ENCODE peak calls at places on chromosomes 5 and 9, in seven cellular contexts. U, V, P, T, C, Y and I are unnamed samples.

GRCh38 chr5:147522435-147522834 is 12.6 kb upstream of the DPYSL3 start:
- DNase-seq in Y (no peak), P (no peak), V (no peak), U (peak; percentile 17), T (peak; percentile 87), C (no peak), I (no peak)

GRCh38 chr5:38509185-38509584 is 47.3 kb downstream of the LIFR start:
- DNase-seq in C (no peak), Y (no peak), V (no peak), P (no peak), T (no peak), U (no peak), I (no peak)

GRCh38 chr5:112822456-112822855 is 38.6 kb upstream of the SRP19 start:
- DNase-seq in T (no peak), U (no peak), V (no peak), C (no peak), Y (no peak), P (no peak), I (no peak)

GRCh38 chr9:121322037-121322736 is 47.9 kb downstream of the STOM start:
- DNase-seq in U (no peak), Y (no peak), C (peak; percentile 89), T (peak; percentile 88), V (peak; percentile 99), P (no peak), I (no peak)

GRCh38 chr5:173327084-173327947 is 898 bp downstream of the STC2 start:
- DNase-seq in U (peak; percentile 63), C (no peak), V (no peak), T (peak; percentile 50), Y (no peak), P (no peak), I (no peak)

GRCh38 chr9:124191691-124192208 is 66.0 kb upstream of the NEK6 start:
- DNase-seq in V (no peak), C (no peak), P (no peak), Y (no peak), T (no peak), U (no peak), I (no peak)

GRCh38 chr5:43483210-43484048 is at the start of gene TMEM267:
- DNase-seq in V (peak; percentile 83), U (peak; percentile 92), Y (peak; percentile 67), T (peak; percentile 95), P (peak; percentile 92), C (peak; percentile 88), I (peak; percentile 91)

GRCh38 chr9:16460711-16461110 is 409.8 kb downstream of the BNC2 start:
- DNase-seq in U (no peak), V (no peak), Y (no peak), P (no peak), C (no peak), T (no peak), I (no peak)

GRCh38 chr5:23208959-23209431 is 298.4 kb upstream of the PRDM9 start:
- DNase-seq in Y (peak; percentile 9), C (peak; percentile 30), U (peak; percentile 34), T (no peak), P (no peak), V (peak; percentile 39), I (no peak)

GRCh38 chr5:35041251-35041650 is 6.5 kb downstream of the AGXT2 start:
- DNase-seq in U (no peak), V (no peak), T (no peak), C (no peak), P (no peak), Y (no peak), I (no peak)

GRCh38 chr9:127025042-127025441 is 97.4 kb downstream of the ANGPTL2 start:
- DNase-seq in U (no peak), V (no peak), P (no peak), T (no peak), C (no peak), Y (no peak), I (no peak)

GRCh38 chr5:78483809-78484521 is 123.5 kb downstream of the SCAMP1 start:
- DNase-seq in U (no peak), C (no peak), V (no peak), Y (peak; percentile 69), P (no peak), T (peak; percentile 80), I (no peak)

GRCh38 chr5:56050566-56051292 is 56.0 kb upstream of the IL6ST start:
- DNase-seq in C (no peak), Y (no peak), P (no peak), T (peak; percentile 90), V (no peak), U (no peak), I (no peak)

GRCh38 chr5:56052735-56053134 is 58.0 kb upstream of the IL6ST start:
- DNase-seq in C (no peak), U (no peak), Y (no peak), T (no peak), P (no peak), V (peak; percentile 49), I (no peak)

GRCh38 chr5:56048124-56048523 is 53.4 kb upstream of the IL6ST start:
- DNase-seq in P (peak; percentile 23), U (no peak), V (no peak), Y (no peak), C (no peak), T (no peak), I (no peak)

GRCh38 chr5:56045469-56045868 is 50.7 kb upstream of the IL6ST start:
- DNase-seq in Y (no peak), T (no peak), U (no peak), V (no peak), C (no peak), P (no peak), I (no peak)

DNA sequence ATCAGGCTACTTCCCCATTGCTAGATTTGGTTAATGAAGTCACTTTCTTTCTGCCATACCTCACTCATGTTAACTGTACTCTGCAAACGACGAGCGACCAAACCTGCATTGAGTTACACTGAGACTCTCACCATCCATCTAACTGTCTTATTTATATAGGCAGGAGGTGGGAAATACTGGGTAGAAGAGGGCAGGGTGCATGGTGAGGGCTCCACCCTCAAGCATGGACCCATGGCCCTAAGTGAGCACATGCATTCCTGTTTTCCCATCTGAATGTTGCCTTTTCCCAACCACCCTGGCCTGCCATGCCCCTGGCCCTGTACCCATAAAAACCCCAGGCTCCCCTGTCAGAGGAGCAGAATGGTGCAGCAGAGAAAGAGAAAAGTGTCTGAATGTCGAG is 52.7 kb upstream of the IL6ST start:
- DNase-seq in P (no peak), T (no peak), C (no peak), U (no peak), Y (no peak), V (no peak), I (no peak)
- H3K4me3 ChIP-seq in P (no peak overlapping the region), T (no peak overlapping the region), C (no peak overlapping the region), U (no peak overlapping the region), Y (no peak overlapping the region), V (no peak overlapping the region), I (no peak overlapping the region)

DNA sequence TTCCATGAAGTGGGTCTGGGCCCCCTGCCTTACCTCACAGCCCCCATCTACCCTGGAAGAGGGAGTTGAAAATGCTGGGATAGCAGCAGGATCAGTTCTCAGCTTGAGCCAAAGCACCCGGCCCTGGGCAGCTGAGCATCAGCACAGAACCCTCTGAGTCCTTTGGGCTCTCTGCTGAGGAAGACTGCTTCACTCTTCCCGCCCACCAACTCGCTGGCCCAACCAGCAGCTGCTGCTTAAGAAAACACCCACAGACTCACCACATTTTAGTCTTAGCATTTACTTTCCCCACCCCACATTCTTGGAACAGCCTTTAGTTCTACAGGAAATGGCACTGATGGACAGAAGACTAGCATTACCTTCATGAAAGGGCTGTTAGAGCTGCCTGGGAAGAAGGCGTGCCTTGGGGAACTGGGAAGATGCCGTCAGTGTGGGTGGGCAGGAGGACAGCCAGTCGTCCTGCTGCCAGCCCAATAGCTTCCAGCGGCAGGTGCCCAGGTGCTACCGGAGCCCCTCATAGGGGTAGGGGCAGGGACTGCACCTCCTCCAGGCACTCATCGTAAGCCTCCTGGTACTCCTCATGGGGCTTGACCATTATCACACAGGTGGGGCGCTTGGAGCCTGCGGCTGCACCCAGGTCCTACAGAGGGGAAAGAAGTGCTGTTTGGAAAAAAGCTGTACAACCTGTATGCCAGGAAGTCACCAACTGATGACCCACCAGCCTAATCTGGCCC is 4.3 kb downstream of the NHP2 start:
- DNase-seq in T (no peak), C (no peak), Y (no peak), U (no peak), V (no peak), P (no peak), I (no peak)
- TF ChIP-seq POLR2AphosphoS5 in T (no peak), C (peak; percentile 1), Y (no peak), U (no peak), V (no peak), P (no peak), I (no peak)

GRCh38 chr5:150573867-150574817 is 66.2 kb downstream of the NDST1 start:
- DNase-seq in Y (no peak), C (no peak), P (no peak), U (peak; percentile 59), T (no peak), V (peak; percentile 25), I (no peak)
- TF ChIP-seq CTCF in Y (no peak), C (no peak), P (no peak), U (peak; percentile 30), T (peak; percentile 4), V (peak; percentile 71), I (no peak)

DNA sequence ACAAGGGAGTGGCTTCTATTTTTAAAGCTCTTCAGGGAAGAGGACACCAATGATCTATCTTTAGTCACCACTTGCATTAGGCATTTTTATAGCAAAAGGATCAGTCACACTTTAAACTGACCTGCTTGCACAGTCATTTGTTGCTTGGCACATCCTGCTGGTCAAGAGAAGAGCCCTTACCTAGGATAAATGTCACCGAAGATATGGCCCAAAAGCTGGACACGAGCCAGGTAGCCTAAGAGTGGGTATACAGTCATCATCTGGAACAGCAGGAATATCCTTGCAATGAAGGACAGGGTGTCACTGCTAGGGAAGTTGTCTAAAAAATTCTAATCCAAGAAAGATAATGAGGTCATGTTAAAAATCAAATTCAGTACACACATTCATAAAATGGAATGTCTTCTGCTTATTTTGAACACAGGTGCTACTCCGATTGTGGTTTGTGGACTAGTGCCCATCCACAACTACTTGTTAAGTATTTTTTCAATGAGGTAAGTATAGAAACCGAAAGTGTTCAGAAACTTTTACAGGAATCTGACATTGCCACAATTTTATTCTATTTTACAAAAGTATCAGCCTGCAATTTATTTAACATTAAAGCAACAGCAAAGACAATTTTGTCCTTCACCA is 78.4 kb downstream of the SLC38A9 start:
- DNase-seq in T (no peak), C (no peak), Y (no peak), V (no peak), P (peak; percentile 54), U (no peak), I (peak; percentile 47)
- H3K4me3 ChIP-seq in T (no peak overlapping the region), C (no peak overlapping the region), Y (no peak overlapping the region), V (no peak overlapping the region), P (no peak overlapping the region), U (no peak overlapping the region), I (no peak overlapping the region)

GRCh38 chr5:124566875-124567450 is 179.5 kb downstream of the ZNF608 start:
- DNase-seq in T (no peak), C (no peak), U (no peak), V (no peak), P (no peak), Y (no peak), I (no peak)

GRCh38 chr5:124572973-124573372 is 173.5 kb downstream of the ZNF608 start:
- DNase-seq in C (no peak), V (no peak), T (no peak), Y (no peak), P (no peak), U (no peak), I (no peak)

GRCh38 chr5:124574521-124575436 is 171.7 kb downstream of the ZNF608 start:
- DNase-seq in T (no peak), C (no peak), U (peak; percentile 20), Y (no peak), V (no peak), P (no peak), I (no peak)

GRCh38 chr5:124575731-124576130 is 170.7 kb downstream of the ZNF608 start:
- DNase-seq in U (no peak), Y (no peak), P (no peak), T (no peak), C (no peak), V (no peak), I (no peak)

GRCh38 chr5:124570285-124571035 is 176.0 kb downstream of the ZNF608 start:
- DNase-seq in U (no peak), T (no peak), V (no peak), P (no peak), Y (no peak), C (no peak), I (no peak)
- TF ChIP-seq POLR2AphosphoS5 in U (no peak), T (no peak), V (no peak), P (no peak), Y (no peak), C (no peak), I (no peak)